ENCODE peak calls at places on chromosomes 7 and 10, in four cellular contexts. One of them, this sample, is unnamed.

GRCh38 chr10:1532636-1533035 is 204.7 kb downstream of the ADARB2 start:
- DNase-seq in K562: no peak
- DNase-seq in HepG2: no peak
- DNase-seq in HCT116: no peak
- DNase-seq in this sample: no peak

GRCh38 chr10:13865758-13866491 is 279.2 kb downstream of the PRPF18 start:
- DNase-seq in HepG2: no peak
- DNase-seq in K562: no peak
- DNase-seq in HCT116: peak
- DNase-seq in this sample: peak

GRCh38 chr7:94561841-94562514 is 52.4 kb downstream of the CASD1 start:
- DNase-seq in HCT116: no peak
- DNase-seq in K562: no peak
- DNase-seq in HepG2: peak
- DNase-seq in this sample: no peak

GRCh38 chr7:141551080-141551772 is at the start of gene AGK:
- DNase-seq in K562: peak
- DNase-seq in HCT116: peak
- DNase-seq in HepG2: peak
- DNase-seq in this sample: no peak

GRCh38 chr7:1080251-1080917 is 7.5 kb upstream of the GPER1 start:
- DNase-seq in K562: no peak
- DNase-seq in HepG2: no peak
- DNase-seq in HCT116: no peak
- DNase-seq in this sample: no peak

GRCh38 chr10:70656489-70656888 is 15.8 kb upstream of the ADAMTS14 start:
- DNase-seq in HepG2: no peak
- DNase-seq in HCT116: no peak
- DNase-seq in K562: peak
- DNase-seq in this sample: peak

GRCh38 chr7:68629-69028 is 123.7 kb upstream of the FAM20C start:
- DNase-seq in K562: peak
- DNase-seq in HCT116: no peak
- DNase-seq in HepG2: no peak
- DNase-seq in this sample: no peak

GRCh38 chr7:68107256-68107655 is 1110.6 kb downstream of the TYW1 start:
- DNase-seq in HepG2: no peak
- DNase-seq in K562: no peak
- DNase-seq in HCT116: no peak
- DNase-seq in this sample: no peak

GRCh38 chr7:100885440-100886141 is 3.9 kb downstream of the UFSP1 start:
- DNase-seq in HCT116: no peak
- DNase-seq in HepG2: no peak
- DNase-seq in K562: peak
- DNase-seq in this sample: no peak

GRCh38 chr7:129210256-129210988 is 14.4 kb upstream of the AHCYL2 start:
- DNase-seq in K562: peak
- DNase-seq in HCT116: no peak
- DNase-seq in HepG2: peak
- DNase-seq in this sample: no peak

GRCh38 chr7:85167636-85168035 is 19.2 kb downstream of the SEMA3D start:
- DNase-seq in HCT116: no peak
- DNase-seq in K562: no peak
- DNase-seq in HepG2: no peak
- DNase-seq in this sample: no peak

GRCh38 chr7:147509859-147510542 is 1080.6 kb upstream of the C7orf33 start:
- DNase-seq in HepG2: no peak
- DNase-seq in K562: no peak
- DNase-seq in HCT116: no peak
- DNase-seq in this sample: no peak

GRCh38 chr7:124171068-124171467 is 138.2 kb upstream of the TMEM229A start:
- DNase-seq in K562: no peak
- DNase-seq in HCT116: peak
- DNase-seq in HepG2: no peak
- DNase-seq in this sample: no peak

GRCh38 chr10:104435822-104436221 is 82.2 kb downstream of the CFAP58 start:
- DNase-seq in HepG2: no peak
- DNase-seq in K562: no peak
- DNase-seq in HCT116: no peak
- DNase-seq in this sample: no peak

GRCh38 chr10:122561212-122561611 is 658 bp downstream of the DMBT1 start:
- DNase-seq in K562: no peak
- DNase-seq in HCT116: no peak
- DNase-seq in HepG2: no peak
- DNase-seq in this sample: no peak

GRCh38 chr7:76358053-76358477 is 726 bp downstream of the YWHAG start:
- DNase-seq in HepG2: no peak
- DNase-seq in K562: no peak
- DNase-seq in HCT116: no peak
- DNase-seq in this sample: no peak

GRCh38 chr7:27097686-27098492 is 2.1 kb upstream of the HOXA1 start:
- DNase-seq in HCT116: no peak
- DNase-seq in HepG2: no peak
- DNase-seq in K562: no peak
- DNase-seq in this sample: no peak

GRCh38 chr10:94405406-94405805 is 3.1 kb downstream of the TBC1D12 start:
- DNase-seq in HepG2: no peak
- DNase-seq in HCT116: no peak
- DNase-seq in K562: peak
- DNase-seq in this sample: no peak

GRCh38 chr7:137109966-137110930 is 233.3 kb downstream of the PTN start:
- DNase-seq in HepG2: no peak
- DNase-seq in K562: no peak
- DNase-seq in HCT116: no peak
- DNase-seq in this sample: no peak

GRCh38 chr10:130382031-130382430 is 245.8 kb downstream of the GLRX3 start:
- DNase-seq in K562: no peak
- DNase-seq in HCT116: no peak
- DNase-seq in HepG2: no peak
- DNase-seq in this sample: no peak

GRCh38 chr7:25386311-25386744 is 158.0 kb upstream of the NPVF start:
- DNase-seq in HepG2: no peak
- DNase-seq in HCT116: no peak
- DNase-seq in K562: no peak
- DNase-seq in this sample: no peak

GRCh38 chr10:7787857-7788639 is at the start of the genes ATP5F1C and KIN:
- DNase-seq in K562: peak
- DNase-seq in HCT116: peak
- DNase-seq in HepG2: peak
- DNase-seq in this sample: peak

GRCh38 chr10:114370199-114370598 is 34.1 kb downstream of the AFAP1L2 start:
- DNase-seq in HCT116: no peak
- DNase-seq in K562: no peak
- DNase-seq in HepG2: no peak
- DNase-seq in this sample: no peak

GRCh38 chr10:72088879-72089585 is 681 bp upstream of the SPOCK2 start:
- DNase-seq in HCT116: no peak
- DNase-seq in K562: no peak
- DNase-seq in HepG2: peak
- DNase-seq in this sample: no peak
- TF ChIP-seq TCF7L2 in HCT116: no peak
- TF ChIP-seq TCF7L2 in K562: no peak
- TF ChIP-seq TCF7L2 in HepG2: no peak
- TF ChIP-seq TCF7L2 in this sample: no peak

GRCh38 chr10:11758527-11759236 is 16.5 kb downstream of the ECHDC3 start:
- DNase-seq in HCT116: no peak
- DNase-seq in K562: no peak
- DNase-seq in HepG2: no peak
- DNase-seq in this sample: no peak

GRCh38 chr10:11756766-11757315 is 14.7 kb downstream of the ECHDC3 start:
- DNase-seq in HepG2: no peak
- DNase-seq in K562: no peak
- DNase-seq in HCT116: no peak
- DNase-seq in this sample: no peak

GRCh38 chr10:11757820-11758463 is 15.8 kb downstream of the ECHDC3 start:
- DNase-seq in K562: peak
- DNase-seq in HCT116: peak
- DNase-seq in HepG2: peak
- DNase-seq in this sample: peak

GRCh38 chr10:11755512-11756247 is 13.5 kb downstream of the ECHDC3 start:
- DNase-seq in HepG2: no peak
- DNase-seq in K562: no peak
- DNase-seq in HCT116: no peak
- DNase-seq in this sample: no peak

DNA sequence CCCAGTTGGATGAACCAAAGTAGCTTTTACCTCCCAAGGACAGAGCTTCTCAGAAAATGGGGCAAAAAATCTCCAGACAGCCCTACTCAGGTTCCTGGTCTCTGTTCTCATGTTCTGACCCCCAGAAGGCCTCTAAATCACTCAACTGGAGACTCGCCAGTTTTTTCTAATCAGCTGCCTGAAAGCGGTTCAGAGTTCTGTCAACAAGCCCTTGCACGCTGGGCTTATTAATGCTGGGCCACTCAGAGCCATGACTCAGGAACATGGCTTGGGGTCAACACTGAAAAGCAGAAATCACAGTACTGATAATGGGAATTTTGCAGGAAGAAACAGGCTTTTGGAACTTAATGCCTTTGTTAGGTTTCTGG is 15.3 kb downstream of the ECHDC3 start:
- DNase-seq in HepG2: peak
- DNase-seq in HCT116: no peak
- DNase-seq in K562: peak
- DNase-seq in this sample: no peak
- TF ChIP-seq TCF7L2 in HepG2: no peak
- TF ChIP-seq TCF7L2 in HCT116: no peak
- TF ChIP-seq TCF7L2 in K562: no peak
- TF ChIP-seq TCF7L2 in this sample: no peak

GRCh38 chr7:153190986-153191385 is 431.4 kb downstream of the ACTR3B start:
- DNase-seq in HepG2: no peak
- DNase-seq in HCT116: no peak
- DNase-seq in K562: no peak
- DNase-seq in this sample: no peak

GRCh38 chr7:153188630-153189029 is 429.1 kb downstream of the ACTR3B start:
- DNase-seq in HepG2: no peak
- DNase-seq in K562: no peak
- DNase-seq in HCT116: no peak
- DNase-seq in this sample: no peak

GRCh38 chr7:153193144-153193595 is 433.6 kb downstream of the ACTR3B start:
- DNase-seq in K562: peak
- DNase-seq in HepG2: peak
- DNase-seq in HCT116: no peak
- DNase-seq in this sample: no peak

GRCh38 chr7:153188161-153188560 is 428.6 kb downstream of the ACTR3B start:
- DNase-seq in HepG2: no peak
- DNase-seq in HCT116: no peak
- DNase-seq in K562: no peak
- DNase-seq in this sample: no peak

GRCh38 chr7:153190452-153190851 is 430.9 kb downstream of the ACTR3B start:
- DNase-seq in HCT116: peak
- DNase-seq in K562: peak
- DNase-seq in HepG2: no peak
- DNase-seq in this sample: no peak
- TF ChIP-seq TCF7L2 in HCT116: no peak
- TF ChIP-seq TCF7L2 in K562: no peak
- TF ChIP-seq TCF7L2 in HepG2: no peak
- TF ChIP-seq TCF7L2 in this sample: no peak

GRCh38 chr10:103153302-103153759 is 39.7 kb downstream of the NT5C2 start:
- DNase-seq in HCT116: no peak
- DNase-seq in K562: no peak
- DNase-seq in HepG2: peak
- DNase-seq in this sample: no peak
- TF ChIP-seq TCF7L2 in HCT116: no peak
- TF ChIP-seq TCF7L2 in K562: no peak
- TF ChIP-seq TCF7L2 in HepG2: no peak
- TF ChIP-seq TCF7L2 in this sample: no peak

DNA sequence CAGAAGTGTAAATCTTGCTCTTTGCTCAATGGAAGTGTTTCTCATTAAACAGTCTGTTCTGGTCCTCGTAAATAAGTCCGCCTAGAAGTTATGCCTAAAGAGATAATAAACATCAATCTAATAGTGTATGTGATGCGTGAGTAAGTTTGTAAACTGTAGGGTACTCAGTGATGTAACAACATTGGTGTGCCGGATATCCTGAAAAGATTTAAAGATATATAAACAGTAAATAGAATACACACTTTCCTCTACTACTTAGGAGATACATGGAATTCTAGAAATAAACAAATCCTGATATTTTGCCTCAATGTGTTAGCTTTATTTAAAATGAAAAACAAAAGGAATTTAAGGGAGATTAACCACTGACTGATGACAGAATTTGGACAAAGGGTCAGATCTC is 123.5 kb downstream of the AHR start:
- DNase-seq in HCT116: no peak
- DNase-seq in HepG2: no peak
- DNase-seq in K562: no peak
- DNase-seq in this sample: no peak
- TF ChIP-seq TCF7L2 in HCT116: no peak
- TF ChIP-seq TCF7L2 in HepG2: no peak
- TF ChIP-seq TCF7L2 in K562: no peak
- TF ChIP-seq TCF7L2 in this sample: no peak

DNA sequence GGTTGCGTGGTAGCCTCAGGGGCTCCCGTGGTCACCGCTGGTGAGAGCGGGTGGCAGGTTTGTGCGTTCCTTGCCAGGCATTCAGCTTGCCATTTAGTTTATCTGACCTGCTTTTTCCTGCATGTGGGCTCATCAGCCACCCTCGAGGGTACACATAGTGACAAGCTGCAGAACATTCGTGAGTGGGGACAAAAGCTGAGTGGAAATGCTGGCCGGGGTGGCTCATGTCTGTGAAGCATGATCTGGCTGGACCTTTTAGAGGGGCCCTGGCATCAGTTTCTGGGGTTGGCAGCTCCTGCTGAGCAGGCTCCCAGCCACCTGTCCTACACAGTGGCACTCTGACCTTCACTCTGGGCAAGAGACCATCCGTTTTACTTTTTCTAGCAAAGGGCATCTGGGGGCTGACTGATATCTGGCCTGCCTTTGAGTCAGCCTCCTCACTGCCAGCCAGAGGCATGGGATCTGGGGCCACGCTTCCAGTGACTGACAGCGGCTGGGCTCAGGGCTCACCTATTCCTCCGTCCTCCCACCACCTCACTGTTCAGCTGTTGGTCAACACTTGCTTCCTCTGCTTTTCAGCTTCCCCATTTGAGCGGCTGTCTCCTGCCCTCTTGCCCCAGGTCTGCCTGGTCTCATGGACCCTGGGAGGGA is 75.0 kb downstream of the LANCL2 start:
- DNase-seq in HCT116: no peak
- DNase-seq in HepG2: no peak
- DNase-seq in K562: no peak
- DNase-seq in this sample: no peak
- TF ChIP-seq TCF7L2 in HCT116: no peak
- TF ChIP-seq TCF7L2 in HepG2: no peak
- TF ChIP-seq TCF7L2 in K562: no peak
- TF ChIP-seq TCF7L2 in this sample: no peak

This sample was measured in Panc1.